ENCODE peak calls at places on chromosomes 5 and 9, in nine cellular contexts. E, I, H, M, X, G, P, F and B are unnamed samples.

GRCh38 chr9:128892223-128892892 is 10.4 kb downstream of the LRRC8A start:
- DNase-seq in G (no peak), F (peak), E (no peak), I (peak), X (no peak), H (peak), P (no peak), M (peak), B (peak)

GRCh38 chr5:78837836-78838235 is 147.3 kb downstream of the ARSB start:
- DNase-seq in I (no peak), G (no peak), E (no peak), F (no peak), X (no peak), M (no peak), P (no peak), H (no peak), B (no peak)

GRCh38 chr5:659496-660263 is 33.5 kb downstream of the TPPP start:
- DNase-seq in P (no peak), I (no peak), E (no peak), F (no peak), G (no peak), X (no peak), M (no peak), H (no peak), B (no peak)

GRCh38 chr5:171413153-171413910 is 6.1 kb upstream of the FGF18 start:
- DNase-seq in H (no peak), G (no peak), E (no peak), M (no peak), I (no peak), X (no peak), F (no peak), P (no peak), B (no peak)

GRCh38 chr5:6638236-6638635 is 5.0 kb downstream of the SRD5A1 start:
- DNase-seq in X (no peak), P (no peak), M (no peak), E (no peak), F (no peak), G (no peak), I (no peak), H (no peak), B (no peak)

GRCh38 chr5:1859099-1859498 is 23.6 kb downstream of the IRX4 start:
- DNase-seq in G (no peak), I (no peak), M (no peak), E (no peak), P (no peak), X (no peak), F (no peak), H (no peak), B (no peak)

GRCh38 chr9:114403153-114403756 is 15.5 kb upstream of the AKNA start:
- DNase-seq in H (no peak), P (no peak), E (no peak), G (no peak), M (no peak), F (no peak), X (no peak), I (no peak), B (no peak)

GRCh38 chr9:34170252-34170915 is 8.5 kb upstream of the UBAP1 start:
- DNase-seq in P (no peak), G (no peak), X (peak), M (no peak), I (no peak), F (no peak), E (no peak), H (no peak), B (no peak)

GRCh38 chr5:177049285-177049684 is 26.8 kb downstream of the ZNF346 start:
- DNase-seq in M (no peak), G (no peak), P (no peak), E (no peak), F (no peak), X (no peak), H (no peak), I (no peak), B (no peak)

GRCh38 chr9:77582572-77583365 is 65.4 kb downstream of the GNA14 start:
- DNase-seq in F (no peak), M (no peak), G (no peak), H (no peak), X (no peak), E (no peak), I (no peak), P (no peak), B (no peak)

GRCh38 chr9:116483622-116484482 is 203.3 kb upstream of the TRIM32 start:
- DNase-seq in I (no peak), G (no peak), H (no peak), F (no peak), P (no peak), M (no peak), E (no peak), X (no peak), B (no peak)

GRCh38 chr5:168334161-168335094 is 43.0 kb downstream of the WWC1 start:
- DNase-seq in G (no peak), F (no peak), X (peak), M (no peak), P (no peak), E (no peak), H (no peak), I (no peak), B (no peak)

GRCh38 chr5:133801955-133802751 is 166.3 kb downstream of the C5orf15 start:
- DNase-seq in P (peak), X (no peak), F (no peak), H (no peak), I (no peak), E (no peak), G (no peak), M (no peak), B (no peak)